ENCODE peak calls at places on chromosomes 11 and 22, in four cellular contexts. V, S, L and Z are unnamed samples.

GRCh38 chr11:8067567-8067928 is 13.5 kb upstream of the TUB start:
- DNase-seq in V (no peak), S (no peak), L (no peak), Z (no peak)

GRCh38 chr11:122440783-122441701 is 214.5 kb upstream of the UBASH3B start:
- DNase-seq in L (peak; percentile 27), V (peak; percentile 47), S (peak; percentile 8), Z (peak; percentile 40)

GRCh38 chr11:63939351-63939920 is 634 bp downstream of the NAA40 start:
- DNase-seq in S (no peak), L (peak; percentile 39), V (peak; percentile 41), Z (no peak)

GRCh38 chr11:68016904-68017817 is 7.0 kb downstream of the ALDH3B1 start:
- DNase-seq in L (no peak), V (no peak), S (no peak), Z (no peak)

GRCh38 chr22:29062286-29062949 is 787 bp upstream of the C22orf31 start:
- DNase-seq in S (peak; percentile 33), L (peak; percentile 35), V (no peak), Z (no peak)

GRCh38 chr11:125429807-125430678 is 66.0 kb downstream of the FEZ1 start:
- DNase-seq in V (no peak), S (no peak), L (no peak), Z (no peak)

GRCh38 chr11:134266841-134267251 is 9.3 kb upstream of the GLB1L3 start:
- DNase-seq in L (no peak), S (peak; percentile 88), V (no peak), Z (no peak)

GRCh38 chr22:46287873-46288751 is 8.6 kb upstream of the GTSE1 start:
- DNase-seq in V (peak; percentile 50), L (no peak), S (no peak), Z (peak; percentile 68)

GRCh38 chr11:35892166-35892565 is 51.7 kb upstream of the LDLRAD3 start:
- DNase-seq in V (no peak), L (no peak), S (peak; percentile 45), Z (no peak)

GRCh38 chr11:17098038-17098437 is 20.6 kb upstream of the RPS13 start:
- DNase-seq in V (no peak), S (no peak), L (no peak), Z (no peak)

GRCh38 chr11:75279273-75279672 is 38.7 kb downstream of the TPBGL start:
- DNase-seq in V (peak; percentile 11), L (peak; percentile 30), S (peak; percentile 39), Z (peak; percentile 42)

GRCh38 chr22:22870577-22871398 is 16.8 kb upstream of the IGLL5 start:
- DNase-seq in L (no peak), V (no peak), S (no peak), Z (no peak)

GRCh38 chr22:22866381-22867111 is 21.1 kb upstream of the IGLL5 start:
- DNase-seq in V (no peak), L (no peak), S (no peak), Z (no peak)

GRCh38 chr22:22872722-22873708 is 14.6 kb upstream of the IGLL5 start:
- DNase-seq in V (no peak), L (no peak), S (no peak), Z (no peak)

GRCh38 chr22:22867996-22868715 is 19.5 kb upstream of the IGLL5 start:
- DNase-seq in S (no peak), V (no peak), L (no peak), Z (no peak)

DNA sequence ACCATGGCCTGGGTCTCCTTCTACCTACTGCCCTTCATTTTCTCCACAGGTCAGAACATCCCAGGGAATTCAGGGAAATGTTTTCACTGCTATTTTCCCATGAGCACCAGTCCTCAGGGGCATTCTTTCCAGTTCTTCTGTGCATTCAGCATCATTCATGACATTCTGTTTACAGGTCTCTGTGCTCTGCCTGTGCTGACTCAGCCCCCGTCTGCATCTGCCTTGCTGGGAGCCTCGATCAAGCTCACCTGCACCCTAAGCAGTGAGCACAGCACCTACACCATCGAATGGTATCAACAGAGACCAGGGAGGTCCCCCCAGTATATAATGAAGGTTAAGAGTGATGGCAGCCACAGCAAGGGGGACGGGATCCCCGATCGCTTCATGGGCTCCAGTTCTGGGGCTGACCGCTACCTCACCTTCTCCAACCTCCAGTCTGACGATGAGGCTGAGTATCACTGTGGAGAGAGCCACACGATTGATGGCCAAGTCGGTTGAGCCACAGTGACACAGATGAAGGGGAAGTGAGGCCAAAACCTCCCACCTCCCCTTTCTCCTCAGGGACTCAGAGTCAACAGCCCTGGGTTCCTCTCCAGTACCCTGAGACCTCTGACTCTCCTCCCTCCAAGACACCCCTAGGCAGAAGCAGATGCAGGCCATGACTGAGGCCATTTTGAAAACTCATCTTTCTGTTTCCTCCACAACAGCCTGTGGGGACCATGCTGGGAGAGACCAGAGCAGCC is 15.9 kb upstream of the IGLL5 start:
- DNase-seq in L (no peak), S (no peak), V (no peak), Z (no peak)
- H3K27me3 ChIP-seq in L (no peaks in the 10 kb centered on the region), S (no peaks in the 10 kb centered on the region), V (peaks cover 21% of the 10 kb centered on the region), Z (peaks cover 11% of the 10 kb centered on the region)

GRCh38 chr22:38315801-38316339 is 1.4 kb downstream of the CSNK1E start:
- DNase-seq in V (no peak), L (no peak), S (no peak), Z (no peak)
- TF ChIP-seq CTCF in V (no peak), L (no peak), S (no peak), Z (no peak)

GRCh38 chr22:43390166-43390565 is 21.6 kb upstream of the MPPED1 start:
- DNase-seq in S (no peak), V (no peak), L (no peak), Z (no peak)

GRCh38 chr22:43389227-43389836 is 22.5 kb upstream of the MPPED1 start:
- DNase-seq in L (no peak), V (no peak), S (no peak), Z (peak; percentile 56)

GRCh38 chr22:43393132-43393844 is 18.5 kb upstream of the MPPED1 start:
- DNase-seq in V (no peak), S (no peak), L (no peak), Z (no peak)

GRCh38 chr22:43392385-43392989 is 19.3 kb upstream of the MPPED1 start:
- DNase-seq in S (no peak), V (no peak), L (no peak), Z (no peak)

DNA sequence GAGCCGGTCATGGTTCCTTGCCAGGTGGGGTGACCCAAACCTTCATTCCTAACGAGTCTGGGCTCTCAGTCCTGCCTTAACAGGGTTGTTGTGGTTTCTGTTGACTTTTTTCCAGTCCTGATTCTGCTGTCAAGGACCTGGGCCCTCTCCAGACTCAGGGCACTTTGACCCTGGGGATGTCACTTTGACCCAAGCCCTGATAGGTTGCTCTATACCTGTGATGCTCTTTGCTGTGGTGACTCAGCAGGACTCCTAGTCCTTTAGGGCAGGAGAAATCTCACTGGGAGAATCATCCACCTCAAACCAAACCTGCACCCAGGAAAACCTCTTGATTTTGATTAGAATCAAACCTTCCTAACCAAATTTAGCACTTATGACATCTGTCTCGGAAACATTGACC is 20.5 kb upstream of the MPPED1 start:
- DNase-seq in L (no peak), S (no peak), V (no peak), Z (no peak)
- H3K27me3 ChIP-seq in L (peaks cover 18% of the 10 kb centered on the region), S (peaks cover 2% of the 10 kb centered on the region), V (peaks cover 25% of the 10 kb centered on the region), Z (peaks cover 38% of the 10 kb centered on the region)

GRCh38 chr11:14905104-14906033 is 13.3 kb upstream of the CYP2R1 start:
- DNase-seq in S (peak; percentile 35), V (peak; percentile 69), L (peak; percentile 38), Z (peak; percentile 71)
- TF ChIP-seq CTCF in S (peak; percentile 63), V (peak; percentile 1), L (peak; percentile 60), Z (no peak)

DNA sequence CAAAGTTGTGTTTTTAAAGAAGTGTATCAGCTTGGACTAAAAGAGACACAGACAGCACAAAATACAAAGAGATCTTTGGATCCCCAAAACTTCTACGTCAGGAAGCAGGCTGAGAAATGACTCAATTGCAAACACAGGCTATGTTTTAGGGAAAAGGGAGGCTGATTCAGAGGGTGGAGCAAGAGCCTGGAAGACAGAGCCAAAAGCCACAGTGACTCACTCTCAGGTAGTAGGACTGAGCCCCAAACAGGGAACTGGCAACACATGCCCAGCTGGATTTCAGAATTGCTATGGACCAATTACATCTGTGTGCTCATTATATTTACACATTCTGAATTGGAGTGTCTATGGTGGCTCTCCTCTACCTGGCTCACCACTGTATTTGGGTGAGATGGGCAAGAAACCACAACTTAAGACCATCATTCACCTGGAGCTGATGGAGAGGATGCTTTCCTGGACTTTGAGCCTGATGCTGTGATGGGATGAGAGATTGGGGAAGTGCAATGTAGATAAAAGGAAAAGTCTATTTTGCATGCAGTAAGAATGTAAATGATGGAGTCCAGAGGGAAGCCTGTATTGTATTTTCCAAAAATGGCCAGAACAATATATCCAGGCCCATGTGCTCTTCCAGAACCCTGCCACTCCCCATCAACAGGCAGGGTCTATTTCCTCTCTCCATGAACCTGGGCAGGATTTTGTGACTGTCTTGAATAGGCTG is 20.8 kb upstream of the LINC01488 start:
- DNase-seq in L (no peak), S (peak; percentile 96), V (no peak), Z (no peak)
- H3K27me3 ChIP-seq in L (no peaks in the 10 kb centered on the region), S (no peaks in the 10 kb centered on the region), V (no peaks in the 10 kb centered on the region), Z (no peaks in the 10 kb centered on the region)

GRCh38 chr11:1448166-1448825 is 38.3 kb downstream of the MOB2 start:
- DNase-seq in L (no peak), V (no peak), S (no peak), Z (no peak)
- TF ChIP-seq CTCF in L (no peak), V (no peak), S (no peak), Z (no peak)

GRCh38 chr11:71180694-71181466 is 71.5 kb downstream of the SHANK2 start:
- DNase-seq in S (no peak), L (no peak), V (no peak), Z (no peak)

GRCh38 chr11:71183878-71184277 is 68.5 kb downstream of the SHANK2 start:
- DNase-seq in S (no peak), L (no peak), V (no peak), Z (peak; percentile 2)

GRCh38 chr11:71184421-71185210 is 67.8 kb downstream of the SHANK2 start:
- DNase-seq in L (no peak), S (no peak), V (no peak), Z (peak; percentile 7)

GRCh38 chr11:71181566-71181965 is 70.8 kb downstream of the SHANK2 start:
- DNase-seq in S (no peak), V (no peak), L (no peak), Z (no peak)

DNA sequence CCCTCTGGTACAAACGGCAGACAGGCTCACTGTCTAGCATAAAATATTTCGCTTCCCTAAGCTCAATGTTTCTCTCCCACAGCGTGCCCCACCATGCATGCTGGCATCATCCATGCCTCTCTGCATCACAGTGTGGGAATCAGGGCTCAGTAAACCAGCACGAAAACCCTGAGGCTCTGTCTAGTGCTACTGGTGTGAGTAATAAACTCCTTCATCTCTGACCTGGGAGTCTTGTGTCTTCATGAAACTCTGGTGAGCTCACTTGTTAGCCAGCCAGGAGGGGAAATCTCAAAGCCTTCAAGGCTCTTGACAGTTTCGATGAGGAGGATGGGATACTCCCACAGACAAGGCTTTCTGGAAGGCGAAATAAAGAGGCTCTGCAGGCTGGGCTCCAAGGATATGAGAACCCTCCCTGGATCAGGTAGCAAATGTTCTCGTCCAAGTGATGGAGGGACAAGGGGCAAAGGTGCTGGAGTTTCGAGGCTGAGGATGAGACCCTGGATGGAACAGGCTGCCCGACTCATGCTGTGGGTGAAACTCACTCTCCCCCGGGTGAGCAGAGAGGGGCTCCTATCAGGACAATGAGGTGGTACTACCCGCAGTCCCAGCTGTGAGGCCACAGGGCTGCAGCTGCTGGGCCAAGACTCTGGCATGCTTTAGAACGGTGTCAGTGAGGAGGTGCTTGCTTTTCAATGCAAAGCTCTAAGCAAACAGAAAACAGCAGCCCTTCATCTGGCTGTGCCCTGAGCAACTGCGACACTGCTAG is 69.4 kb downstream of the SHANK2 start:
- DNase-seq in V (no peak), S (no peak), L (no peak), Z (no peak)
- H3K27me3 ChIP-seq in V (no peaks in the 10 kb centered on the region), S (no peaks in the 10 kb centered on the region), L (no peaks in the 10 kb centered on the region), Z (no peaks in the 10 kb centered on the region)